ENCODE peak calls at places on chromosome 1, in nine cellular contexts. M is H1, L is tibial nerve, W is stomach, J is ovary, I is SK-N-SH, R is upper lobe of left lung, O is transverse colon, Q is A549. X is an unnamed sample.
A peak's percentile ranks its signal among the peaks of the same experiment; 100 is the strongest.

GRCh38 chr1:224727851-224728250 is 111.7 kb downstream of the CNIH3 start:
- DNase-seq in M (no peak), L (no peak), W (no peak), J (no peak), I (no peak), R (no peak), O (no peak), Q (no peak), X (no peak)

GRCh38 chr1:186753241-186753640 is 73.0 kb upstream of the PTGS2 start:
- DNase-seq in M (no peak), L (no peak), W (no peak), J (no peak), I (no peak), R (no peak), O (no peak), Q (no peak), X (no peak)

GRCh38 chr1:69055223-69055622 is 512.5 kb upstream of the LRRC7 start:
- DNase-seq in M (no peak), L (no peak), W (no peak), J (no peak), I (no peak), R (no peak), O (no peak), Q (peak; percentile 3), X (no peak)

GRCh38 chr1:1305300-1306069 is 2.2 kb downstream of the ACAP3 start:
- DNase-seq in M (no peak), L (peak; percentile 64), W (peak; percentile 79), J (peak; percentile 80), I (no peak), R (peak; percentile 67), O (peak; percentile 89), Q (peak; percentile 53), X (no peak)

GRCh38 chr1:157770442-157771043 is 6.4 kb downstream of the FCRL2 start:
- DNase-seq in M (peak; percentile 13), L (no peak), W (no peak), J (no peak), I (no peak), R (no peak), O (no peak), Q (peak; percentile 10), X (no peak)

GRCh38 chr1:188237573-188238353 is 1409.0 kb downstream of the PLA2G4A start:
- DNase-seq in M (no peak), L (no peak), W (no peak), J (no peak), I (no peak), R (no peak), O (no peak), Q (peak; percentile 80), X (no peak)

GRCh38 chr1:92274939-92275338 is 23.8 kb downstream of the GLMN start:
- DNase-seq in M (no peak), L (no peak), W (no peak), J (no peak), I (no peak), R (no peak), O (no peak), Q (no peak), X (no peak)

GRCh38 chr1:229388876-229389580 is 44.9 kb downstream of the ACTA1 start:
- DNase-seq in M (no peak), L (no peak), W (no peak), J (no peak), I (no peak), R (no peak), O (no peak), Q (peak; percentile 20), X (no peak)

GRCh38 chr1:175514309-175515001 is 228.9 kb downstream of the TNR start:
- DNase-seq in M (no peak), L (no peak), W (no peak), J (no peak), I (peak; percentile 69), R (peak; percentile 28), O (no peak), Q (no peak), X (no peak)

GRCh38 chr1:234845836-234846235 is 235.9 kb upstream of the IRF2BP2 start:
- DNase-seq in M (no peak), L (no peak), W (no peak), J (no peak), I (no peak), R (no peak), O (no peak), Q (no peak), X (no peak)

GRCh38 chr1:218401896-218402770 is 57.0 kb downstream of the TGFB2 start:
- DNase-seq in M (no peak), L (no peak), W (no peak), J (no peak), I (no peak), R (no peak), O (no peak), Q (no peak), X (no peak)

GRCh38 chr1:28986296-28986910 is 72.0 kb downstream of the EPB41 start:
- DNase-seq in M (no peak), L (no peak), W (no peak), J (no peak), I (no peak), R (no peak), O (no peak), Q (no peak), X (no peak)

GRCh38 chr1:46411601-46412341 is 17.7 kb downstream of the FAAH start:
- DNase-seq in M (no peak), L (no peak), W (no peak), J (no peak), I (peak; percentile 51), R (no peak), O (no peak), Q (no peak), X (no peak)

DNA sequence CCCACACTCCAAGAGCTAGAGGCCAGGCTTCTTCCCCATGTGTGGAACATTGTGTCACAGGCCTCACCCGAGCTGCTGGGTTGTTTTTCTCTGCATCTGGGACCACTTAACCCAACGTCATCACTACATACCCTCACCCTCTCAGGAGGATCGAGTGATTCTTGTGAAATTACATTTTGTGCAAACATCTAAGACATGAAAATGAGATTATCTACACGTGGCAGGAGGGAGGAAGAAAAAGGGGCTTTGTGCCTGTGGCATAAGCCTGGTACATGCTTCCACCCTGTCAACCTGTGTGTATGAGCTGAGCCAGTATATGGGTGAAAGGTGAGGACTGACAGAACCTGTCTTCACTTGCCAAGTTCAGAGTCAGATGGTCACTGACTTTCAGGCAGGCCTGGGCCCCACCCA is 1.6 kb downstream of the CPT2 start:
- DNase-seq in M (no peak), L (peak; percentile 68), W (no peak), J (no peak), I (no peak), R (peak; percentile 35), O (peak; percentile 57), Q (no peak), X (peak; percentile 80)
- TF ChIP-seq EP300 in M (no peak), L (no peak), W (no peak), J (no peak), I (no peak), R (no peak), O (no peak), Q (no peak), X (no peak)

GRCh38 chr1:109395602-109396512 is 1.9 kb downstream of the SORT1 start:
- DNase-seq in M (no peak), L (no peak), W (no peak), J (no peak), I (no peak), R (no peak), O (peak; percentile 36), Q (peak; percentile 4), X (no peak)
- H3K4me3 ChIP-seq in M (peak overlapping the region; percentile 59), L (peak overlapping the region; percentile 45), W (peak overlapping the region; percentile 71), J (no peak overlapping the region), I (peak overlapping the region; percentile 65), R (no peak overlapping the region), O (peak overlapping the region; percentile 70), Q (no peak overlapping the region), X (peak overlapping the region; percentile 73)

DNA sequence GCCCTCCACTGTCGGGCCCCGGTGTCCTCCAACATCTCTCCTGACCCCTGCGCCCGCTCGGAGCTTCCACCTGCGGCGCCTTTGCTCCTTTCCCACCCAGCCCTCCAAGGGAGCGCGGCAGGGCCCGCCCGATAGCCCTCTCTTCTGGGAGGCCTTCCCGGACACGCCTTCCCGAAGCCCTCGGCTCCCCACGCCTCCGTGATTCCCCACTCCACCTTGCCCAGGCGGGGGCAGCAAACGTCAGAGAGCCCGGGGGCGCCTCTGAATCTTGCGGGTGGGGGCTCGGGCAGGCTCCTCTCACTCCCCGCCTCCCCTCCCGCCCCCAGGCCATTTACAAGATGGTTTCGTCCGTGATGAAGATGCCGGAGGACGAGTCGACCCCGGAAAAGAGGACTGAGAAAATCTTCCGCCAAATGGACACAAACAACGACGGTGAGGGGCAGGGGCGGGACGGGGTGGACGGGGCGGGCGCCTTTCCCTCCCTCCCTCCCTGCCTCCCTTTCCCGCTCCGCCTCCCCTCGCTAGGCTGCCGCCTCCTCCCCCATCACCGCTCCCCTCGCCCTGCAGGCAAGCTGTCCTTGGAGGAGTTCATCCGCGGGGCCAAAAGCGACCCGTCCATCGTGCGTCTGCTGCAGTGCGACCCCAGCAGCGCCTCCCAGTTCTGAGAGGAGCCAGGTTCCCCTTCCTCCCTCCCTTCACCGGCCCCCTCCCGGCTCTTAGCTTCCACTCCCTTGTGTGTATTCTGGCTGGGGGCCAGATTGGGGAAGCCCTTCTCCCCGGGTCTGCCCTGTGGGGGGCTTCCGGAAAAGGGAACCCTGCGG is 7.1 kb downstream of the HPCA start:
- DNase-seq in M (no peak), L (no peak), W (peak; percentile 48), J (peak; percentile 68), I (peak; percentile 68), R (no peak), O (peak; percentile 83), Q (peak; percentile 38), X (no peak)
- TF ChIP-seq EP300 in M (peak; percentile 33), L (no peak), W (no peak), J (no peak), I (no peak), R (no peak), O (no peak), Q (no peak), X (no peak)

GRCh38 chr1:9183441-9183840 is 51.1 kb upstream of the H6PD start:
- DNase-seq in M (no peak), L (no peak), W (no peak), J (no peak), I (no peak), R (no peak), O (no peak), Q (no peak), X (no peak)

GRCh38 chr1:9183898-9184297 is 50.7 kb upstream of the H6PD start:
- DNase-seq in M (no peak), L (no peak), W (no peak), J (no peak), I (no peak), R (no peak), O (no peak), Q (no peak), X (no peak)

GRCh38 chr1:9186082-9186859 is 48.3 kb upstream of the H6PD start:
- DNase-seq in M (no peak), L (no peak), W (no peak), J (no peak), I (no peak), R (no peak), O (no peak), Q (no peak), X (no peak)

GRCh38 chr1:9182784-9183257 is 51.8 kb upstream of the H6PD start:
- DNase-seq in M (no peak), L (no peak), W (no peak), J (peak; percentile 62), I (peak; percentile 76), R (no peak), O (no peak), Q (no peak), X (peak; percentile 66)

GRCh38 chr1:9184749-9185148 is 49.8 kb upstream of the H6PD start:
- DNase-seq in M (no peak), L (no peak), W (no peak), J (no peak), I (no peak), R (no peak), O (no peak), Q (no peak), X (no peak)
- H3K4me3 ChIP-seq in M (no peak overlapping the region), L (no peak overlapping the region), W (no peak overlapping the region), J (no peak overlapping the region), I (no peak overlapping the region), R (no peak overlapping the region), O (no peak overlapping the region), Q (no peak overlapping the region), X (no peak overlapping the region)